ENCODE peak calls at places on chromosome 10, in ten cellular contexts. D, S, E, Z, G, L, Y, U, V and X are unnamed samples.

GRCh38 chr10:133117688-133118071 is 30.0 kb downstream of the ADGRA1 start:
- DNase-seq in L (no peak), S (no peak), Y (no peak), Z (no peak), V (no peak), G (no peak), U (no peak), E (peak; percentile 49), D (no peak), X (no peak)

GRCh38 chr10:29377333-29377961 is 88.6 kb downstream of the LYZL1 start:
- DNase-seq in G (no peak), D (no peak), L (peak; percentile 29), Y (no peak), S (no peak), U (peak; percentile 40), E (no peak), Z (no peak), V (no peak), X (no peak)

GRCh38 chr10:57964371-57964770 is 303.3 kb downstream of the IPMK start:
- DNase-seq in U (no peak), S (no peak), L (no peak), E (no peak), D (peak; percentile 43), V (no peak), Y (no peak), Z (no peak), G (no peak), X (peak; percentile 52)

GRCh38 chr10:60414877-60415585 is 25.4 kb upstream of the ANK3 start:
- DNase-seq in V (peak; percentile 76), D (no peak), S (no peak), Z (no peak), E (no peak), L (no peak), G (no peak), Y (no peak), U (no peak), X (peak; percentile 83)

GRCh38 chr10:58278274-58278961 is 9.5 kb downstream of the CISD1 start:
- DNase-seq in D (no peak), U (no peak), E (no peak), V (no peak), Z (no peak), Y (no peak), S (no peak), L (no peak), G (no peak), X (no peak)

GRCh38 chr10:48522011-48522765 is 82.7 kb downstream of the ARHGAP22 start:
- DNase-seq in L (no peak), G (no peak), S (no peak), E (no peak), Y (no peak), V (no peak), Z (no peak), U (no peak), D (no peak), X (no peak)

GRCh38 chr10:35421553-35422178 is 85.4 kb downstream of the CCNY start:
- DNase-seq in U (no peak), Z (peak; percentile 73), Y (no peak), G (peak; percentile 54), D (no peak), L (no peak), V (peak; percentile 50), E (no peak), S (no peak), X (peak; percentile 83)

GRCh38 chr10:130065251-130065650 is 45.4 kb downstream of the C10orf143 start:
- DNase-seq in E (no peak), G (no peak), L (no peak), V (no peak), Y (peak; percentile 16), Z (no peak), D (no peak), U (no peak), S (no peak), X (no peak)

GRCh38 chr10:35834916-35835499 is 192.9 kb upstream of the FZD8 start:
- DNase-seq in Y (no peak), V (no peak), L (no peak), S (no peak), D (no peak), E (no peak), Z (no peak), U (no peak), G (no peak), X (no peak)

GRCh38 chr10:5744849-5745248 is 60.2 kb downstream of the TASOR2 start:
- DNase-seq in Y (no peak), V (no peak), Z (no peak), E (no peak), S (no peak), L (no peak), D (no peak), G (no peak), U (no peak), X (no peak)

GRCh38 chr10:21173964-21174669 is 277.0 kb upstream of the NEBL start:
- DNase-seq in G (no peak), V (no peak), Y (peak; percentile 87), E (peak; percentile 95), S (no peak), D (peak; percentile 71), U (peak; percentile 7), Z (no peak), L (no peak), X (peak; percentile 5)

GRCh38 chr10:106107711-106108110 is 1056.8 kb downstream of the SORCS1 start:
- DNase-seq in G (no peak), D (no peak), E (no peak), S (no peak), U (no peak), L (no peak), V (peak; percentile 25), Z (peak; percentile 84), Y (no peak), X (no peak)